ENCODE peak calls at places on chromosome 19, in four cellular contexts. Q is pancreas, H is H54, Y is T-cell. N is an unnamed sample.
A peak's percentile ranks its signal among the peaks of the same experiment; 100 is the strongest.

GRCh38 chr19:56217039-56217949 is 15.2 kb downstream of the ZSCAN5C start:
- DNase-seq in Q (peak; percentile 17), H (no peak), Y (no peak), N (no peak)

GRCh38 chr19:39412100-39412866 is at the start of gene PLEKHG2:
- DNase-seq in Y (peak; percentile 97), Q (peak; percentile 95), H (peak; percentile 98), N (peak; percentile 94)

GRCh38 chr19:29006057-29006735 is 206.8 kb downstream of the UQCRFS1 start:
- DNase-seq in Y (no peak), Q (no peak), H (no peak), N (no peak)

GRCh38 chr19:3006075-3006767 is 22.9 kb downstream of the TLE2 start:
- DNase-seq in Q (peak; percentile 46), H (no peak), Y (no peak), N (no peak)

GRCh38 chr19:397321-397720 is 11.6 kb downstream of the C2CD4C start:
- DNase-seq in H (no peak), Y (no peak), Q (no peak), N (no peak)

GRCh38 chr19:19349365-19349764 is 28.7 kb downstream of the MAU2 start:
- DNase-seq in Q (no peak), H (no peak), Y (no peak), N (no peak)

GRCh38 chr19:1239796-1240737 is 1.5 kb upstream of the ATP5F1D start:
- DNase-seq in H (peak; percentile 97), Q (peak; percentile 89), Y (peak; percentile 94), N (peak; percentile 100)

GRCh38 chr19:6250024-6250605 is 29.7 kb downstream of the MLLT1 start:
- DNase-seq in Y (no peak), Q (no peak), H (no peak), N (no peak)

GRCh38 chr19:6743714-6744380 is 4.4 kb downstream of the TRIP10 start:
- DNase-seq in Y (no peak), H (no peak), Q (no peak), N (no peak)

GRCh38 chr19:13537454-13537853 is 31.2 kb upstream of the CACNA1A start:
- DNase-seq in H (no peak), Y (no peak), Q (no peak), N (no peak)

GRCh38 chr19:32173836-32174235 is 171.6 kb upstream of the ZNF507 start:
- DNase-seq in H (no peak), Q (no peak), Y (no peak), N (no peak)

GRCh38 chr19:38384209-38385027 is 3.4 kb downstream of the GGN start:
- DNase-seq in Y (no peak), Q (no peak), H (no peak), N (no peak)

GRCh38 chr19:6352381-6353165 is 8.8 kb upstream of the CLPP start:
- DNase-seq in H (no peak), Q (no peak), Y (no peak), N (no peak)

GRCh38 chr19:3783660-3784584 is 2.3 kb downstream of the MATK start:
- DNase-seq in H (no peak), Q (no peak), Y (peak; percentile 40), N (no peak)

GRCh38 chr19:32677657-32678056 is 2.0 kb downstream of the RGS9BP start:
- DNase-seq in Y (no peak), H (no peak), Q (no peak), N (no peak)

GRCh38 chr19:18662972-18663732 is 20.3 kb upstream of the CRTC1 start:
- DNase-seq in Q (no peak), H (no peak), Y (no peak), N (no peak)

GRCh38 chr19:48619692-48620565 is 623 bp downstream of the SPHK2 start:
- DNase-seq in Q (peak; percentile 34), H (no peak), Y (no peak), N (no peak)

GRCh38 chr19:49546825-49547565 is 19.2 kb downstream of the RCN3 start:
- DNase-seq in Q (no peak), H (peak; percentile 86), Y (peak; percentile 53), N (peak; percentile 69)

GRCh38 chr19:37403403-37403802 is 32.5 kb downstream of the ZNF527 start:
- DNase-seq in H (no peak), Y (no peak), Q (peak; percentile 11), N (no peak)

GRCh38 chr19:7550987-7551761 is 15.7 kb downstream of the PNPLA6 start:
- DNase-seq in Y (peak; percentile 34), Q (peak; percentile 93), H (no peak), N (peak; percentile 67)

GRCh38 chr19:3849787-3850186 is 19.1 kb downstream of the ZFR2 start:
- DNase-seq in Y (no peak), Q (no peak), H (no peak), N (no peak)

GRCh38 chr19:58279042-58279924 is 528 bp downstream of the ZNF8 start:
- DNase-seq in Q (peak; percentile 77), H (peak; percentile 50), Y (peak; percentile 3), N (peak; percentile 24)

GRCh38 chr19:13437919-13438618 is 68.2 kb downstream of the CACNA1A start:
- DNase-seq in Y (no peak), Q (no peak), H (no peak), N (no peak)

GRCh38 chr19:15264061-15264932 is 32.0 kb upstream of the EPHX3 start:
- DNase-seq in Q (peak; percentile 83), H (no peak), Y (peak; percentile 58), N (peak; percentile 59)

GRCh38 chr19:18675779-18676178 is 7.7 kb upstream of the CRTC1 start:
- DNase-seq in Q (no peak), H (no peak), Y (no peak), N (no peak)

GRCh38 chr19:39080431-39080830 is 3.7 kb upstream of the ACP7 start:
- DNase-seq in Y (no peak), Q (no peak), H (no peak), N (no peak)